ENCODE peak calls at places on chromosomes 2 and 18, in eight cellular contexts. One of them, this sample, is unnamed.
A peak's percentile ranks its signal among the peaks of the same experiment; 100 is the strongest.

GRCh38 chr18:56314396-56314795 is 324.0 kb downstream of the TXNL1 start:
- DNase-seq in cardiac muscle cell: no peak
- DNase-seq in right lobe of liver: no peak
- DNase-seq in ovary: no peak
- DNase-seq in upper lobe of left lung: no peak
- DNase-seq in thoracic aorta: no peak
- DNase-seq in caudate nucleus: peak; percentile 8
- DNase-seq in lower lobe of right lung: no peak
- DNase-seq in this sample: no peak

GRCh38 chr2:85666937-85667336 is 1.1 kb downstream of the SFTPB start:
- DNase-seq in caudate nucleus: no peak
- DNase-seq in ovary: no peak
- DNase-seq in thoracic aorta: no peak
- DNase-seq in lower lobe of right lung: no peak
- DNase-seq in cardiac muscle cell: no peak
- DNase-seq in upper lobe of left lung: no peak
- DNase-seq in right lobe of liver: no peak
- DNase-seq in this sample: no peak

GRCh38 chr18:28189400-28190239 is 12.7 kb upstream of the CDH2 start:
- DNase-seq in right lobe of liver: no peak
- DNase-seq in upper lobe of left lung: no peak
- DNase-seq in ovary: no peak
- DNase-seq in lower lobe of right lung: no peak
- DNase-seq in thoracic aorta: no peak
- DNase-seq in cardiac muscle cell: peak; percentile 29
- DNase-seq in caudate nucleus: no peak
- DNase-seq in this sample: no peak

GRCh38 chr2:191247381-191248057 is 2.3 kb downstream of the MYO1B start:
- DNase-seq in ovary: no peak
- DNase-seq in cardiac muscle cell: no peak
- DNase-seq in caudate nucleus: peak; percentile 13
- DNase-seq in right lobe of liver: peak; percentile 66
- DNase-seq in lower lobe of right lung: no peak
- DNase-seq in thoracic aorta: no peak
- DNase-seq in upper lobe of left lung: peak; percentile 46
- DNase-seq in this sample: no peak

GRCh38 chr2:2765839-2766495 is 434.9 kb upstream of the MYT1L start:
- DNase-seq in upper lobe of left lung: no peak
- DNase-seq in right lobe of liver: no peak
- DNase-seq in lower lobe of right lung: no peak
- DNase-seq in cardiac muscle cell: no peak
- DNase-seq in caudate nucleus: no peak
- DNase-seq in ovary: no peak
- DNase-seq in thoracic aorta: no peak
- DNase-seq in this sample: no peak

GRCh38 chr2:199230091-199230490 is 227.6 kb downstream of the SATB2 start:
- DNase-seq in cardiac muscle cell: no peak
- DNase-seq in caudate nucleus: no peak
- DNase-seq in lower lobe of right lung: no peak
- DNase-seq in ovary: no peak
- DNase-seq in upper lobe of left lung: no peak
- DNase-seq in right lobe of liver: no peak
- DNase-seq in thoracic aorta: no peak
- DNase-seq in this sample: no peak

GRCh38 chr2:118371500-118371899 is 283.2 kb downstream of the INSIG2 start:
- DNase-seq in cardiac muscle cell: peak; percentile 76
- DNase-seq in ovary: no peak
- DNase-seq in upper lobe of left lung: peak; percentile 24
- DNase-seq in right lobe of liver: peak; percentile 24
- DNase-seq in lower lobe of right lung: no peak
- DNase-seq in caudate nucleus: no peak
- DNase-seq in thoracic aorta: no peak
- DNase-seq in this sample: no peak

GRCh38 chr2:186129767-186130581 is 356.1 kb upstream of the ZC3H15 start:
- DNase-seq in lower lobe of right lung: no peak
- DNase-seq in caudate nucleus: no peak
- DNase-seq in right lobe of liver: no peak
- DNase-seq in cardiac muscle cell: no peak
- DNase-seq in ovary: no peak
- DNase-seq in upper lobe of left lung: no peak
- DNase-seq in thoracic aorta: no peak
- DNase-seq in this sample: no peak

GRCh38 chr2:70081221-70081620 is 6.1 kb upstream of the PCBP1 start:
- DNase-seq in lower lobe of right lung: no peak
- DNase-seq in ovary: no peak
- DNase-seq in cardiac muscle cell: no peak
- DNase-seq in right lobe of liver: no peak
- DNase-seq in thoracic aorta: no peak
- DNase-seq in upper lobe of left lung: no peak
- DNase-seq in caudate nucleus: no peak
- DNase-seq in this sample: no peak

GRCh38 chr2:70078384-70078783 is 8.9 kb upstream of the PCBP1 start:
- DNase-seq in caudate nucleus: no peak
- DNase-seq in upper lobe of left lung: no peak
- DNase-seq in cardiac muscle cell: no peak
- DNase-seq in lower lobe of right lung: no peak
- DNase-seq in ovary: no peak
- DNase-seq in right lobe of liver: no peak
- DNase-seq in thoracic aorta: no peak
- DNase-seq in this sample: no peak

GRCh38 chr2:70084973-70085710 is 2.1 kb upstream of the PCBP1 start:
- DNase-seq in thoracic aorta: no peak
- DNase-seq in lower lobe of right lung: no peak
- DNase-seq in ovary: peak; percentile 44
- DNase-seq in right lobe of liver: peak; percentile 78
- DNase-seq in cardiac muscle cell: no peak
- DNase-seq in upper lobe of left lung: peak; percentile 69
- DNase-seq in caudate nucleus: peak; percentile 28
- DNase-seq in this sample: peak; percentile 61

GRCh38 chr2:70083344-70084156 is 3.7 kb upstream of the PCBP1 start:
- DNase-seq in lower lobe of right lung: no peak
- DNase-seq in caudate nucleus: no peak
- DNase-seq in thoracic aorta: no peak
- DNase-seq in cardiac muscle cell: no peak
- DNase-seq in ovary: no peak
- DNase-seq in right lobe of liver: no peak
- DNase-seq in upper lobe of left lung: no peak
- DNase-seq in this sample: no peak

DNA sequence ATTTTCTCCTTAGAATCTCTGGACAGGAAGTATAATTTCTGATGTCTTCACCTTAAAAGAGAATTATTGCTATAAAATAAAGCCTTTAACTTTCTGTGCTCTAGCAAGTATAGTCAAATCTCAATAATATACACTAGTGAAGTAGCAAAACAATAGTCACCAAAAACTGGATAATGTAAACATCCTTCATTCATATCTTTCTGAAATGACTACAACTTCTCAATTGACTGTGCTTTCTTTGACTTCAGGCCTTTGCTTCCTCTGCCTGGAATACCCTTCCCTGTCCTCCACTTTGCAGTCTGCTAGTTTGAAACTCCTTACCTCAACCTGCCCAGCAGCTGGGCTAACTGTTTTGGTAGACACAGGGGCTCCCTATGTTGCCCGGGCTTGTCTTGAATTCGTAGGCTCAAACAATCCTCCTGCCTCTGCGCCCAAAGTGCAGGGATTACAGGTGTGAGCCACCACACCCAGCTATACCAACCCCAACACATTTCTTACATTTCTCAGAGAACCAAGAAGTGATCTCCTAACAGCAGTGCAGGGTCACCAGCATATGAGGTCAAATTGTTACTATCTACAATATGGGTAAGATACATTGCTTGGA is 6.6 kb upstream of the PCBP1 start:
- DNase-seq in caudate nucleus: no peak
- DNase-seq in upper lobe of left lung: no peak
- DNase-seq in cardiac muscle cell: no peak
- DNase-seq in ovary: no peak
- DNase-seq in right lobe of liver: no peak
- DNase-seq in thoracic aorta: no peak
- DNase-seq in lower lobe of right lung: no peak
- DNase-seq in this sample: no peak
- H3K27ac ChIP-seq in caudate nucleus: no peak overlapping the region
- H3K27ac ChIP-seq in upper lobe of left lung: peak overlapping the region; percentile 40
- H3K27ac ChIP-seq in cardiac muscle cell: no peak overlapping the region
- H3K27ac ChIP-seq in ovary: no peak overlapping the region
- H3K27ac ChIP-seq in right lobe of liver: no peak overlapping the region
- H3K27ac ChIP-seq in thoracic aorta: no peak overlapping the region
- H3K27ac ChIP-seq in lower lobe of right lung: no peak overlapping the region
- H3K27ac ChIP-seq in this sample: no peak overlapping the region

GRCh38 chr18:79022603-79023002 is 43.0 kb downstream of the SALL3 start:
- DNase-seq in ovary: no peak
- DNase-seq in cardiac muscle cell: no peak
- DNase-seq in lower lobe of right lung: no peak
- DNase-seq in right lobe of liver: no peak
- DNase-seq in upper lobe of left lung: no peak
- DNase-seq in thoracic aorta: no peak
- DNase-seq in caudate nucleus: no peak
- DNase-seq in this sample: no peak

GRCh38 chr18:79018911-79019310 is 39.3 kb downstream of the SALL3 start:
- DNase-seq in thoracic aorta: no peak
- DNase-seq in ovary: no peak
- DNase-seq in caudate nucleus: no peak
- DNase-seq in upper lobe of left lung: no peak
- DNase-seq in right lobe of liver: no peak
- DNase-seq in cardiac muscle cell: no peak
- DNase-seq in lower lobe of right lung: no peak
- DNase-seq in this sample: no peak

GRCh38 chr18:79019876-79020275 is 40.3 kb downstream of the SALL3 start:
- DNase-seq in right lobe of liver: no peak
- DNase-seq in lower lobe of right lung: no peak
- DNase-seq in cardiac muscle cell: no peak
- DNase-seq in ovary: no peak
- DNase-seq in caudate nucleus: no peak
- DNase-seq in upper lobe of left lung: no peak
- DNase-seq in thoracic aorta: no peak
- DNase-seq in this sample: no peak
- H3K27ac ChIP-seq in right lobe of liver: no peak overlapping the region
- H3K27ac ChIP-seq in lower lobe of right lung: no peak overlapping the region
- H3K27ac ChIP-seq in cardiac muscle cell: no peak overlapping the region
- H3K27ac ChIP-seq in ovary: no peak overlapping the region
- H3K27ac ChIP-seq in caudate nucleus: no peak overlapping the region
- H3K27ac ChIP-seq in upper lobe of left lung: no peak overlapping the region
- H3K27ac ChIP-seq in thoracic aorta: no peak overlapping the region
- H3K27ac ChIP-seq in this sample: no peak overlapping the region

GRCh38 chr2:20597868-20598183 is 53.1 kb downstream of the HS1BP3 start:
- DNase-seq in lower lobe of right lung: no peak
- DNase-seq in ovary: no peak
- DNase-seq in thoracic aorta: no peak
- DNase-seq in right lobe of liver: peak; percentile 17
- DNase-seq in caudate nucleus: no peak
- DNase-seq in upper lobe of left lung: peak; percentile 9
- DNase-seq in cardiac muscle cell: no peak
- DNase-seq in this sample: no peak

GRCh38 chr2:20594957-20595356 is 55.9 kb downstream of the HS1BP3 start:
- DNase-seq in lower lobe of right lung: no peak
- DNase-seq in caudate nucleus: no peak
- DNase-seq in right lobe of liver: peak; percentile 21
- DNase-seq in ovary: peak; percentile 6
- DNase-seq in cardiac muscle cell: no peak
- DNase-seq in upper lobe of left lung: peak; percentile 20
- DNase-seq in thoracic aorta: no peak
- DNase-seq in this sample: no peak

GRCh38 chr2:20595439-20596192 is 55.3 kb downstream of the HS1BP3 start:
- DNase-seq in cardiac muscle cell: no peak
- DNase-seq in thoracic aorta: no peak
- DNase-seq in right lobe of liver: peak; percentile 46
- DNase-seq in lower lobe of right lung: peak; percentile 54
- DNase-seq in caudate nucleus: no peak
- DNase-seq in upper lobe of left lung: peak; percentile 66
- DNase-seq in ovary: peak; percentile 14
- DNase-seq in this sample: no peak

GRCh38 chr2:20596973-20597867 is 53.7 kb downstream of the HS1BP3 start:
- DNase-seq in right lobe of liver: peak; percentile 80
- DNase-seq in ovary: peak; percentile 91
- DNase-seq in lower lobe of right lung: peak; percentile 67
- DNase-seq in cardiac muscle cell: no peak
- DNase-seq in thoracic aorta: no peak
- DNase-seq in upper lobe of left lung: peak; percentile 73
- DNase-seq in caudate nucleus: no peak
- DNase-seq in this sample: no peak

DNA sequence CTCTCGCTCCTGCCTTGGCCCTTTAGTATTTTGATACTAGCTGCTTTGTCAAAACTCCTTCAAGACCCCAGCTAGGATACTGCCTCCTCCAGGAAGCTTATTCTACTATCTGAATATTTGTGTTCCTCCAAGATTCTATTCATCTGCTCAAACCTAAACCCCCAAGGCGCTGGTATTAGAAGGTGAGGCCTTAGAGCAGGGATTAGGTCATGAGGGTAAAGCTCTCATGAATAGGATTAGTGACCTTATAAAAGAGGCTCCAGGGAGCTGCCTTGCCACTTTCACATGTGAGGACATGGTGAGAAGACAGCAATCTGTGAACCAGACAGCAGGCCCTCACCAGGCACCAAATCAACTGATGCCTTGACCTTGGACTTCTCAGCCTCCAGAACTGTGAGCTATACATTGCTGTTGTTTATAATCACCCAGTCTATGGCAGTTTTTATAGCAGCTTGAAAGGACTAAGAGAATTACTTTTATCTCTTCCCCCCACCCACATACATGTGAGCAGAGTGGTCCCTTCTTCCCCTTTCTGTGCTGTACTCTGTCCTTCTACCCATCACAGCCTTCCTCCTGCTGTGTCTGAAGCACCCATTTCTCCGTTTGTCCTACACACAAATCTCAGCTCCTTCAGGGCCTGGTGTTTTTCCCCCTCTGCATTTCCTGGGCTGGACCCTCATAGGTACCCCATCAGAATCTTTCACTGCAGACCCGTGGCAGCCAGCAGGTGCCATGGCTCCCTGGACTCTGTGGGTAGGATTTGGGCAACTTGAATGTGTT is 54.5 kb downstream of the HS1BP3 start:
- DNase-seq in ovary: peak; percentile 4
- DNase-seq in thoracic aorta: no peak
- DNase-seq in cardiac muscle cell: no peak
- DNase-seq in right lobe of liver: no peak
- DNase-seq in lower lobe of right lung: no peak
- DNase-seq in upper lobe of left lung: peak; percentile 10
- DNase-seq in caudate nucleus: no peak
- DNase-seq in this sample: no peak
- H3K27ac ChIP-seq in ovary: peak overlapping the region; percentile 63
- H3K27ac ChIP-seq in thoracic aorta: peak overlapping the region; percentile 80
- H3K27ac ChIP-seq in cardiac muscle cell: no peak overlapping the region
- H3K27ac ChIP-seq in right lobe of liver: peak overlapping the region; percentile 87
- H3K27ac ChIP-seq in lower lobe of right lung: peak overlapping the region; percentile 83
- H3K27ac ChIP-seq in upper lobe of left lung: peak overlapping the region; percentile 79
- H3K27ac ChIP-seq in caudate nucleus: peak overlapping the region; percentile 44
- H3K27ac ChIP-seq in this sample: no peak overlapping the region

DNA sequence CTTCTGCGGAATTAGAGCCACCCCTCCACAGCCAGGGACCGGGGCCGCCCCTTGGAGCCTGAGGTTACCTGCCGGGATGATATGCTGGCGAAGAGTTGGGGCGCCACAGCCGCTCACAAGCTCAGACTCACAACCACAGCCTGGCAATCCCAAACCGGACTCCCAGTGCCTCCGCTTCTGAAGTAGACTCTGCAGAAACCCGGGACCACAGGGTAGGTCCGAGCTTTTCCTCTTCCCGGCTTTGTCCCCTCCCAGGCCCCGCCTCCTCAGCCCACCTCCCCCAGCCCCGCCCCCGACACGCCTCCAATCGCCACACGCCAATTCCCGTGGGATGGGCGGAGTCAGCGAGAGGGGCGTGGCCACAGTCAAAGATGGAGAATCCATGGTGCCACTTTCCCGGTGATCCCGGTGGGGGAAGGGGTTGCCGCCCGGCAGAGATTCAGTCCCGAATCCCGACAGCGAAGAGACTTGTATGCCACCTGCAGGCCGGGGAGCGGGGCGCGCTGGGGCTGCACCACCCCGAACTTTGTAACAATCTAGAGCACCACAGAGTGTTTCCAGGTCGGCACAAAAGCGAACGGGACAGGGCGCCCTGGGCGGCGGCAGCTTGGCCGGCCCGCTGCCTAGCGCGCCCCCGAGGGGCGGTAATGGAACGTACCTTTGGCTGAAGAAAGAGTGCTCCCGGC is at the start of gene IDH1:
- DNase-seq in upper lobe of left lung: peak; percentile 96
- DNase-seq in thoracic aorta: peak; percentile 93
- DNase-seq in cardiac muscle cell: peak; percentile 98
- DNase-seq in lower lobe of right lung: peak; percentile 98
- DNase-seq in ovary: peak; percentile 96
- DNase-seq in right lobe of liver: peak; percentile 98
- DNase-seq in caudate nucleus: peak; percentile 95
- DNase-seq in this sample: peak; percentile 88
- H3K27ac ChIP-seq in upper lobe of left lung: peak within 1 kb of the TSS; percentile 90
- H3K27ac ChIP-seq in thoracic aorta: peak within 1 kb of the TSS; percentile 80
- H3K27ac ChIP-seq in cardiac muscle cell: peak within 1 kb of the TSS; percentile 96
- H3K27ac ChIP-seq in lower lobe of right lung: peak within 1 kb of the TSS; percentile 66
- H3K27ac ChIP-seq in ovary: peak within 1 kb of the TSS; percentile 49
- H3K27ac ChIP-seq in right lobe of liver: peak within 1 kb of the TSS; percentile 73
- H3K27ac ChIP-seq in caudate nucleus: peak within 1 kb of the TSS; percentile 87
- H3K27ac ChIP-seq in this sample: peak within 1 kb of the TSS; percentile 53

This sample was measured in CD4-positive, alpha-beta T cell.